ENCODE peak calls at places on chromosomes 6 and 20, in six cellular contexts. R is GM12878, T is mucosa of descending colon, G is coronary artery, Y is BE2C, P is cardiac muscle cell. A is an unnamed sample.

GRCh38 chr20:47319517-47320252 is 36.8 kb downstream of the ZMYND8 start:
- DNase-seq in Y (no peak), R (no peak), G (no peak), T (peak; percentile 61), P (peak; percentile 96), A (peak; percentile 86)

GRCh38 chr6:144283781-144284473 is 1.2 kb upstream of the UTRN start:
- DNase-seq in Y (no peak), P (peak; percentile 38), T (no peak), R (no peak), G (no peak), A (no peak)

GRCh38 chr6:34305982-34306702 is 57.3 kb upstream of the SMIM29 start:
- DNase-seq in Y (no peak), P (peak; percentile 81), R (no peak), T (no peak), G (no peak), A (no peak)

GRCh38 chr6:143400258-143401059 is 50.0 kb downstream of the ADAT2 start:
- DNase-seq in T (no peak), P (peak; percentile 42), Y (no peak), R (no peak), G (no peak), A (no peak)

GRCh38 chr20:58389324-58389967 is 417 bp downstream of the VAPB start:
- DNase-seq in G (no peak), T (no peak), P (peak; percentile 43), R (no peak), Y (peak; percentile 39), A (no peak)

GRCh38 chr20:36225666-36226065 is 10.6 kb upstream of the AAR2 start:
- DNase-seq in Y (no peak), P (no peak), G (no peak), R (no peak), T (no peak), A (no peak)

GRCh38 chr6:52522655-52523054 is 54.2 kb downstream of the TRAM2 start:
- DNase-seq in R (no peak), G (no peak), T (no peak), P (no peak), Y (no peak), A (no peak)

GRCh38 chr6:30615958-30616810 is 859 bp downstream of the PPP1R10 start:
- DNase-seq in T (no peak), G (no peak), R (no peak), P (peak; percentile 56), Y (peak; percentile 50), A (no peak)

GRCh38 chr6:149483302-149483701 is 1.5 kb downstream of the ZC3H12D start:
- DNase-seq in R (no peak), T (no peak), G (no peak), P (no peak), Y (no peak), A (no peak)

GRCh38 chr6:66183982-66184555 is 477.0 kb upstream of the EYS start:
- DNase-seq in R (no peak), Y (no peak), P (no peak), G (no peak), T (no peak), A (no peak)

GRCh38 chr20:51536116-51537069 is 6.1 kb downstream of the NFATC2 start:
- DNase-seq in P (no peak), G (no peak), R (no peak), T (no peak), Y (no peak), A (no peak)

GRCh38 chr20:2210646-2211556 is 84.9 kb upstream of the TGM3 start:
- DNase-seq in T (no peak), Y (no peak), R (no peak), G (no peak), P (peak; percentile 89), A (no peak)

GRCh38 chr20:6395695-6396094 is 272.9 kb upstream of the FERMT1 start:
- DNase-seq in R (no peak), Y (no peak), G (no peak), T (no peak), P (peak; percentile 42), A (no peak)

GRCh38 chr6:37131104-37131959 is 38.6 kb upstream of the PIM1 start:
- DNase-seq in P (no peak), T (peak; percentile 65), G (peak; percentile 80), R (no peak), Y (peak; percentile 72), A (no peak)

GRCh38 chr6:56958481-56958880 is 3.6 kb downstream of the BEND6 start:
- DNase-seq in G (no peak), T (no peak), Y (no peak), P (no peak), R (no peak), A (no peak)

GRCh38 chr6:7183707-7184106 is 75.9 kb downstream of the RREB1 start:
- DNase-seq in Y (no peak), P (no peak), T (no peak), R (no peak), G (no peak), A (no peak)

GRCh38 chr6:73042892-73043291 is 182.4 kb downstream of the KHDC1L start:
- DNase-seq in Y (no peak), G (no peak), P (peak; percentile 30), T (no peak), R (no peak), A (no peak)

GRCh38 chr6:62429781-62430180 is 143.8 kb upstream of the KHDRBS2 start:
- DNase-seq in P (no peak), T (no peak), R (no peak), Y (no peak), G (no peak), A (no peak)

GRCh38 chr6:3915076-3915791 is 66.1 kb downstream of the FAM50B start:
- DNase-seq in G (no peak), T (no peak), R (peak; percentile 24), P (no peak), Y (no peak), A (no peak)

GRCh38 chr20:33209789-33210188 is 7.4 kb upstream of the BPIFA3 start:
- DNase-seq in G (no peak), R (no peak), T (no peak), P (peak; percentile 75), Y (peak; percentile 25), A (peak; percentile 89)

DNA sequence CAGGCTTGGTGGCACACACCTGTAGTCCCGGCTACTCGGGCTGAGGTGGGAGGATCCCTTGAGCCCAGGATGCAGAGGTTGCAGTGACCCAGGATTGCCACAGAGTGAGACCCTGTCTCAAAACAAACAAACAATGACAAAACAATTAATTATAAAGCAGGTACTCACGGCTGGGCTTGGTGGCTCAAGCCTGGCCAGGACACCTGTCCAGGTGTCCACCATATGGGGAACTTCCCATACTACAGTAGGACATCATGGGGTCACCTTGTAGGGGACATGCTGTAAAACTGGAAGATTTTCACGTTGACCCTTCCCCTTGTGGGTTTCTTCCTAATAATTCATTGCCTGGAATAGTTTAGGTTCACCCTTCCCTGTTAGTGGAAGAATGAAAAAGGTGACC is 30.7 kb upstream of the RPL7L1 start:
- DNase-seq in T (no peak), P (no peak), Y (no peak), R (no peak), G (no peak), A (no peak)
- TF ChIP-seq CTCF in T (no peak), P (no peak), Y (no peak), R (no peak), G (no peak), A (no peak)

GRCh38 chr20:3671986-3672863 is 9.0 kb upstream of the GFRA4 start:
- DNase-seq in R (no peak), Y (no peak), P (no peak), G (no peak), T (peak; percentile 36), A (no peak)
- TF ChIP-seq CTCF in R (no peak), Y (no peak), P (no peak), G (no peak), T (no peak), A (no peak)

GRCh38 chr20:14634666-14635065 is 297.3 kb upstream of the FLRT3 start:
- DNase-seq in G (no peak), R (no peak), T (no peak), P (no peak), Y (no peak), A (no peak)
- TF ChIP-seq CTCF in G (no peak), R (no peak), T (no peak), P (no peak), Y (no peak), A (no peak)

GRCh38 chr6:132525866-132526265 is 12.2 kb upstream of the TAAR9 start:
- DNase-seq in G (no peak), P (no peak), T (no peak), R (no peak), Y (no peak), A (no peak)
- TF ChIP-seq CTCF in G (no peak), P (no peak), T (no peak), R (no peak), Y (no peak), A (no peak)

DNA sequence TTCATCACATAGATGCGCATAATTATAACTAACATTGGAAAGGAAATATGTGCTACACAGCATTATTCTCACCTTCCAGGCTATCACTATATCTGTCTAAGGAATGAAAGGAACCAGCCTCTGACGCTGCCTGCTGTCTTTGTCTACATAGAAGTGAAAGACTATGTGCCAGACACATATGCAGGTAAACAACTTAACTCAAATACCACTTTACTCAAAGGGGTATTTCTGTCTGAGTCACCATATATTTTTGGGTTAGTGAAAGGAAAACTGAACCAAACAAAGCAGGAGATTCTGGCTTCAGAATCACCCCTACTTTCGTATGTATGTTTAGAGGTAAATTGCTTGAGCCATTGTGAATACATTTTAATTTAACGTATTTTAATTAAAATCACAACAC is 328.6 kb upstream of the PLCB4 start:
- DNase-seq in Y (no peak), T (no peak), G (no peak), P (no peak), R (peak; percentile 41), A (no peak)
- TF ChIP-seq CTCF in Y (no peak), T (no peak), G (no peak), P (no peak), R (no peak), A (no peak)

GRCh38 chr6:165186041-165186440 is 123.4 kb downstream of the C6orf118 start:
- DNase-seq in P (no peak), T (no peak), Y (no peak), R (no peak), G (no peak), A (no peak)

GRCh38 chr6:165184192-165184979 is 125.0 kb downstream of the C6orf118 start:
- DNase-seq in Y (no peak), R (no peak), P (peak; percentile 75), T (no peak), G (no peak), A (no peak)

GRCh38 chr6:165181951-165182414 is 127.4 kb downstream of the C6orf118 start:
- DNase-seq in G (no peak), Y (no peak), R (no peak), P (peak; percentile 72), T (peak; percentile 20), A (no peak)

GRCh38 chr6:165183071-165183470 is 126.3 kb downstream of the C6orf118 start:
- DNase-seq in R (no peak), P (no peak), G (no peak), T (no peak), Y (no peak), A (no peak)

GRCh38 chr6:165183496-165184140 is 125.8 kb downstream of the C6orf118 start:
- DNase-seq in T (no peak), P (no peak), Y (no peak), G (no peak), R (no peak), A (no peak)
- TF ChIP-seq CTCF in T (no peak), P (no peak), Y (no peak), G (no peak), R (no peak), A (no peak)

GRCh38 chr20:21796059-21796458 is 90.6 kb downstream of the PAX1 start:
- DNase-seq in G (no peak), T (no peak), R (no peak), P (no peak), Y (peak; percentile 14), A (no peak)
- TF ChIP-seq CTCF in G (no peak), T (no peak), R (peak; percentile 21), P (no peak), Y (peak; percentile 15), A (no peak)

A was measured in osteocyte.